ENCODE peak calls at places on chromosomes 16 and 17, in four cellular contexts. One of them, this sample, is unnamed.
A peak's percentile ranks its signal among the peaks of the same experiment; 100 is the strongest.

GRCh38 chr16:58392215-58393137 is at the start of gene GINS3:
- DNase-seq in stimulated activated CD8-positive, alpha-beta memory T cell treated with anti-CD3 and anti-CD28 coated beads, Interleukin-4, amount 100 ng/mL, for 4 hours: peak; percentile 61
- DNase-seq in lower lobe of right lung: peak; percentile 90
- DNase-seq in NCI-H1105: peak; percentile 67
- DNase-seq in this sample: peak; percentile 96

GRCh38 chr17:149897-150575 is 12.7 kb downstream of the SCGB1C2 start:
- DNase-seq in lower lobe of right lung: peak; percentile 28
- DNase-seq in NCI-H1105: no peak
- DNase-seq in stimulated activated CD8-positive, alpha-beta memory T cell treated with anti-CD3 and anti-CD28 coated beads, Interleukin-4, amount 100 ng/mL, for 4 hours: no peak
- DNase-seq in this sample: peak; percentile 39

GRCh38 chr17:74512041-74512440 is 19.2 kb downstream of the CD300LB start:
- DNase-seq in lower lobe of right lung: no peak
- DNase-seq in stimulated activated CD8-positive, alpha-beta memory T cell treated with anti-CD3 and anti-CD28 coated beads, Interleukin-4, amount 100 ng/mL, for 4 hours: no peak
- DNase-seq in NCI-H1105: no peak
- DNase-seq in this sample: no peak

GRCh38 chr16:29738514-29738913 is 7.3 kb downstream of the C16orf54 start:
- DNase-seq in lower lobe of right lung: no peak
- DNase-seq in NCI-H1105: no peak
- DNase-seq in stimulated activated CD8-positive, alpha-beta memory T cell treated with anti-CD3 and anti-CD28 coated beads, Interleukin-4, amount 100 ng/mL, for 4 hours: no peak
- DNase-seq in this sample: no peak

GRCh38 chr17:81701288-81702071 is 1.7 kb upstream of the MRPL12 start:
- DNase-seq in lower lobe of right lung: no peak
- DNase-seq in stimulated activated CD8-positive, alpha-beta memory T cell treated with anti-CD3 and anti-CD28 coated beads, Interleukin-4, amount 100 ng/mL, for 4 hours: no peak
- DNase-seq in NCI-H1105: no peak
- DNase-seq in this sample: no peak

GRCh38 chr17:55540414-55541091 is 29.3 kb upstream of the SMIM36 start:
- DNase-seq in NCI-H1105: no peak
- DNase-seq in lower lobe of right lung: no peak
- DNase-seq in stimulated activated CD8-positive, alpha-beta memory T cell treated with anti-CD3 and anti-CD28 coated beads, Interleukin-4, amount 100 ng/mL, for 4 hours: no peak
- DNase-seq in this sample: no peak

GRCh38 chr17:7854851-7855642 is at the start of gene TMEM88:
- DNase-seq in lower lobe of right lung: peak; percentile 54
- DNase-seq in NCI-H1105: no peak
- DNase-seq in stimulated activated CD8-positive, alpha-beta memory T cell treated with anti-CD3 and anti-CD28 coated beads, Interleukin-4, amount 100 ng/mL, for 4 hours: no peak
- DNase-seq in this sample: no peak

GRCh38 chr16:1770328-1771071 is 843 bp downstream of the NME3 start:
- DNase-seq in stimulated activated CD8-positive, alpha-beta memory T cell treated with anti-CD3 and anti-CD28 coated beads, Interleukin-4, amount 100 ng/mL, for 4 hours: no peak
- DNase-seq in lower lobe of right lung: peak; percentile 73
- DNase-seq in NCI-H1105: peak; percentile 55
- DNase-seq in this sample: no peak

GRCh38 chr16:4344659-4345438 is 6.3 kb downstream of the PAM16 start:
- DNase-seq in NCI-H1105: peak; percentile 52
- DNase-seq in lower lobe of right lung: no peak
- DNase-seq in stimulated activated CD8-positive, alpha-beta memory T cell treated with anti-CD3 and anti-CD28 coated beads, Interleukin-4, amount 100 ng/mL, for 4 hours: no peak
- DNase-seq in this sample: no peak

GRCh38 chr17:40063034-40063765 is 435 bp downstream of the THRA start:
- DNase-seq in stimulated activated CD8-positive, alpha-beta memory T cell treated with anti-CD3 and anti-CD28 coated beads, Interleukin-4, amount 100 ng/mL, for 4 hours: no peak
- DNase-seq in lower lobe of right lung: peak; percentile 85
- DNase-seq in NCI-H1105: peak; percentile 1
- DNase-seq in this sample: no peak

GRCh38 chr17:35314415-35315216 is 58.8 kb downstream of the SLFN11 start:
- DNase-seq in lower lobe of right lung: no peak
- DNase-seq in NCI-H1105: no peak
- DNase-seq in stimulated activated CD8-positive, alpha-beta memory T cell treated with anti-CD3 and anti-CD28 coated beads, Interleukin-4, amount 100 ng/mL, for 4 hours: no peak
- DNase-seq in this sample: no peak

GRCh38 chr16:11535494-11535893 is 51.2 kb downstream of the LITAF start:
- DNase-seq in stimulated activated CD8-positive, alpha-beta memory T cell treated with anti-CD3 and anti-CD28 coated beads, Interleukin-4, amount 100 ng/mL, for 4 hours: no peak
- DNase-seq in NCI-H1105: no peak
- DNase-seq in lower lobe of right lung: no peak
- DNase-seq in this sample: no peak

GRCh38 chr17:5516060-5516792 is 29.9 kb downstream of the MIS12 start:
- DNase-seq in lower lobe of right lung: no peak
- DNase-seq in NCI-H1105: no peak
- DNase-seq in stimulated activated CD8-positive, alpha-beta memory T cell treated with anti-CD3 and anti-CD28 coated beads, Interleukin-4, amount 100 ng/mL, for 4 hours: no peak
- DNase-seq in this sample: no peak

GRCh38 chr16:27792486-27793275 is 242.7 kb downstream of the KATNIP start:
- DNase-seq in stimulated activated CD8-positive, alpha-beta memory T cell treated with anti-CD3 and anti-CD28 coated beads, Interleukin-4, amount 100 ng/mL, for 4 hours: no peak
- DNase-seq in NCI-H1105: no peak
- DNase-seq in lower lobe of right lung: no peak
- DNase-seq in this sample: no peak

GRCh38 chr17:57707892-57708291 is 37.2 kb downstream of the CCDC182 start:
- DNase-seq in lower lobe of right lung: no peak
- DNase-seq in NCI-H1105: no peak
- DNase-seq in stimulated activated CD8-positive, alpha-beta memory T cell treated with anti-CD3 and anti-CD28 coated beads, Interleukin-4, amount 100 ng/mL, for 4 hours: no peak
- DNase-seq in this sample: no peak

GRCh38 chr16:65178151-65178550 is 56.3 kb upstream of the CDH11 start:
- DNase-seq in stimulated activated CD8-positive, alpha-beta memory T cell treated with anti-CD3 and anti-CD28 coated beads, Interleukin-4, amount 100 ng/mL, for 4 hours: no peak
- DNase-seq in NCI-H1105: no peak
- DNase-seq in lower lobe of right lung: no peak
- DNase-seq in this sample: no peak

GRCh38 chr16:3520861-3521260 is 20.1 kb downstream of the CLUAP1 start:
- DNase-seq in stimulated activated CD8-positive, alpha-beta memory T cell treated with anti-CD3 and anti-CD28 coated beads, Interleukin-4, amount 100 ng/mL, for 4 hours: no peak
- DNase-seq in lower lobe of right lung: no peak
- DNase-seq in NCI-H1105: no peak
- DNase-seq in this sample: no peak

GRCh38 chr17:75808905-75809621 is 24.5 kb downstream of the UNK start:
- DNase-seq in lower lobe of right lung: peak; percentile 41
- DNase-seq in NCI-H1105: no peak
- DNase-seq in stimulated activated CD8-positive, alpha-beta memory T cell treated with anti-CD3 and anti-CD28 coated beads, Interleukin-4, amount 100 ng/mL, for 4 hours: no peak
- DNase-seq in this sample: peak; percentile 59

GRCh38 chr17:77356690-77357201 is 216.0 kb downstream of the SEC14L1 start:
- DNase-seq in stimulated activated CD8-positive, alpha-beta memory T cell treated with anti-CD3 and anti-CD28 coated beads, Interleukin-4, amount 100 ng/mL, for 4 hours: no peak
- DNase-seq in lower lobe of right lung: no peak
- DNase-seq in NCI-H1105: no peak
- DNase-seq in this sample: peak; percentile 62

GRCh38 chr17:61458491-61459433 is 6.5 kb downstream of the TBX4 start:
- DNase-seq in stimulated activated CD8-positive, alpha-beta memory T cell treated with anti-CD3 and anti-CD28 coated beads, Interleukin-4, amount 100 ng/mL, for 4 hours: no peak
- DNase-seq in lower lobe of right lung: no peak
- DNase-seq in NCI-H1105: no peak
- DNase-seq in this sample: no peak

GRCh38 chr17:31627960-31628359 is 231.1 kb downstream of the COPRS start:
- DNase-seq in NCI-H1105: no peak
- DNase-seq in stimulated activated CD8-positive, alpha-beta memory T cell treated with anti-CD3 and anti-CD28 coated beads, Interleukin-4, amount 100 ng/mL, for 4 hours: no peak
- DNase-seq in lower lobe of right lung: no peak
- DNase-seq in this sample: no peak

GRCh38 chr17:18037482-18037881 is 1.5 kb downstream of the ATPAF2 start:
- DNase-seq in stimulated activated CD8-positive, alpha-beta memory T cell treated with anti-CD3 and anti-CD28 coated beads, Interleukin-4, amount 100 ng/mL, for 4 hours: no peak
- DNase-seq in NCI-H1105: no peak
- DNase-seq in lower lobe of right lung: no peak
- DNase-seq in this sample: no peak

GRCh38 chr17:78883533-78884131 is 19.4 kb downstream of the CEP295NL start:
- DNase-seq in stimulated activated CD8-positive, alpha-beta memory T cell treated with anti-CD3 and anti-CD28 coated beads, Interleukin-4, amount 100 ng/mL, for 4 hours: no peak
- DNase-seq in NCI-H1105: no peak
- DNase-seq in lower lobe of right lung: no peak
- DNase-seq in this sample: no peak

This sample was measured in chondrocyte.